ENCODE peak calls at places on chromosomes 4 and X, in eight cellular contexts. L is GM23248, Y is OCI-LY7, J is HCT116, Q is GM23338, A is hepatocyte, I is SK-N-SH, V is Karpas-422. D is an unnamed sample.

GRCh38 chr4:26893491-26893890 is 32.9 kb downstream of the STIM2 start:
- DNase-seq in L (no peak), Y (no peak), J (no peak), Q (no peak), A (no peak), I (no peak), V (no peak), D (no peak)

GRCh38 chr4:73679836-73680235 is 59.6 kb upstream of the RASSF6 start:
- DNase-seq in L (peak; percentile 49), Y (no peak), J (no peak), Q (no peak), A (no peak), I (no peak), V (no peak), D (no peak)

GRCh38 chr4:7771056-7771455 is 168.6 kb downstream of the AFAP1 start:
- DNase-seq in L (no peak), Y (no peak), J (no peak), Q (no peak), A (no peak), I (no peak), V (no peak), D (no peak)

GRCh38 chr4:74156521-74156920 is 1.4 kb upstream of the MTHFD2L start:
- DNase-seq in L (peak; percentile 12), Y (no peak), J (no peak), Q (no peak), A (no peak), I (no peak), V (no peak), D (no peak)

GRCh38 chr4:185868983-185869938 is 57.3 kb upstream of the SORBS2 start:
- DNase-seq in L (no peak), Y (no peak), J (no peak), Q (no peak), A (no peak), I (no peak), V (no peak), D (peak; percentile 76)

GRCh38 chr4:104352211-104352610 is 142.5 kb downstream of the CXXC4 start:
- DNase-seq in L (no peak), Y (peak; percentile 1), J (no peak), Q (peak; percentile 65), A (no peak), I (no peak), V (peak; percentile 47), D (no peak)

GRCh38 chr4:75180790-75181776 is 248.2 kb downstream of the PARM1 start:
- DNase-seq in L (peak; percentile 48), Y (peak; percentile 22), J (no peak), Q (peak; percentile 21), A (no peak), I (no peak), V (no peak), D (peak; percentile 75)

GRCh38 chr4:146310319-146311021 is 96.1 kb downstream of the REELD1 start:
- DNase-seq in L (no peak), Y (no peak), J (no peak), Q (no peak), A (no peak), I (no peak), V (no peak), D (no peak)

GRCh38 chr4:73064536-73064935 is 5.0 kb downstream of the COX18 start:
- DNase-seq in L (no peak), Y (no peak), J (no peak), Q (no peak), A (no peak), I (no peak), V (no peak), D (no peak)

GRCh38 chr4:67820903-67821302 is 62.9 kb downstream of the TMPRSS11D start:
- DNase-seq in L (no peak), Y (no peak), J (no peak), Q (no peak), A (no peak), I (no peak), V (no peak), D (no peak)

GRCh38 chrX:19361701-19362100 is 18.0 kb downstream of the PDHA1 start:
- DNase-seq in L (no peak), Y (no peak), J (no peak), Q (no peak), A (no peak), I (no peak), V (no peak), D (no peak)

GRCh38 chr4:126850286-126850685 is 782.5 kb upstream of the INTU start:
- DNase-seq in L (peak; percentile 93), Y (no peak), J (peak; percentile 96), Q (no peak), A (peak; percentile 12), I (peak; percentile 1), V (no peak), D (peak; percentile 71)

GRCh38 chrX:150084474-150085229 is 146.4 kb upstream of the EOLA2 start:
- DNase-seq in L (peak; percentile 62), Y (no peak), J (no peak), Q (no peak), A (no peak), I (no peak), V (no peak), D (peak; percentile 37)

GRCh38 chrX:9340619-9341304 is 124.1 kb upstream of the TBL1X start:
- DNase-seq in L (peak; percentile 61), Y (peak; percentile 26), J (no peak), Q (peak; percentile 27), A (peak; percentile 21), I (peak; percentile 12), V (peak; percentile 53), D (no peak)

GRCh38 chr4:552059-552458 is 24.0 kb downstream of the TMEM271 start:
- DNase-seq in L (no peak), Y (no peak), J (no peak), Q (no peak), A (no peak), I (no peak), V (no peak), D (no peak)

GRCh38 chr4:6924361-6924779 is 14.7 kb downstream of the TBC1D14 start:
- DNase-seq in L (no peak), Y (no peak), J (no peak), Q (no peak), A (no peak), I (no peak), V (no peak), D (no peak)

GRCh38 chrX:13087322-13088154 is 43.1 kb upstream of the FAM9C start:
- DNase-seq in L (no peak), Y (peak; percentile 89), J (no peak), Q (no peak), A (no peak), I (no peak), V (no peak), D (peak; percentile 62)

GRCh38 chr4:155774033-155774432 is 15.2 kb downstream of the GUCY1B1 start:
- DNase-seq in L (no peak), Y (no peak), J (no peak), Q (no peak), A (no peak), I (no peak), V (no peak), D (no peak)

GRCh38 chrX:17844236-17844635 is 16.9 kb downstream of the RAI2 start:
- DNase-seq in L (no peak), Y (no peak), J (no peak), Q (no peak), A (no peak), I (no peak), V (no peak), D (no peak)

GRCh38 chr4:25351777-25352421 is 25.2 kb upstream of the ANAPC4 start:
- DNase-seq in L (peak; percentile 73), Y (no peak), J (no peak), Q (peak; percentile 26), A (no peak), I (no peak), V (no peak), D (no peak)

GRCh38 chr4:1090465-1091440 is 22.6 kb downstream of the RNF212 start:
- DNase-seq in L (no peak), Y (no peak), J (no peak), Q (no peak), A (no peak), I (no peak), V (no peak), D (no peak)

GRCh38 chr4:40377462-40378385 is 42.6 kb downstream of the CHRNA9 start:
- DNase-seq in L (peak; percentile 45), Y (no peak), J (no peak), Q (no peak), A (peak; percentile 48), I (no peak), V (peak; percentile 66), D (peak; percentile 55)

GRCh38 chrX:107562482-107562881 is 65.8 kb upstream of the PRPS1 start:
- DNase-seq in L (peak; percentile 81), Y (no peak), J (no peak), Q (no peak), A (no peak), I (no peak), V (no peak), D (peak; percentile 79)
- H3K9me2 ChIP-seq in L (no peaks in the 10 kb centered on the region), Y (no peaks in the 10 kb centered on the region), J (no peaks in the 10 kb centered on the region), Q (no peaks in the 10 kb centered on the region), A (no peaks in the 10 kb centered on the region), I (no peaks in the 10 kb centered on the region), V (no peaks in the 10 kb centered on the region), D (no peaks in the 10 kb centered on the region)

GRCh38 chr4:145285928-145286327 is 105.5 kb upstream of the OTUD4 start:
- DNase-seq in L (peak; percentile 83), Y (no peak), J (no peak), Q (no peak), A (no peak), I (no peak), V (no peak), D (no peak)
- H3K9me2 ChIP-seq in L (no peaks in the 10 kb centered on the region), Y (no peaks in the 10 kb centered on the region), J (peaks cover 3% of the 10 kb centered on the region), Q (peaks cover 4% of the 10 kb centered on the region), A (no peaks in the 10 kb centered on the region), I (no peaks in the 10 kb centered on the region), V (no peaks in the 10 kb centered on the region), D (no peaks in the 10 kb centered on the region)

GRCh38 chr4:174483792-174484191 is 38.5 kb downstream of the HPGD start:
- DNase-seq in L (no peak), Y (no peak), J (no peak), Q (no peak), A (no peak), I (no peak), V (no peak), D (no peak)
- H3K9me2 ChIP-seq in L (no peaks in the 10 kb centered on the region), Y (no peaks in the 10 kb centered on the region), J (no peaks in the 10 kb centered on the region), Q (no peaks in the 10 kb centered on the region), A (no peaks in the 10 kb centered on the region), I (no peaks in the 10 kb centered on the region), V (no peaks in the 10 kb centered on the region), D (no peaks in the 10 kb centered on the region)

GRCh38 chr4:18535948-18536347 is 514.4 kb upstream of the LCORL start:
- DNase-seq in L (no peak), Y (no peak), J (no peak), Q (no peak), A (no peak), I (no peak), V (no peak), D (no peak)
- H3K9me2 ChIP-seq in L (no peaks in the 10 kb centered on the region), Y (no peaks in the 10 kb centered on the region), J (no peaks in the 10 kb centered on the region), Q (peaks cover 2% of the 10 kb centered on the region), A (no peaks in the 10 kb centered on the region), I (no peaks in the 10 kb centered on the region), V (no peaks in the 10 kb centered on the region), D (no peaks in the 10 kb centered on the region)